ENCODE peak calls at places on chromosomes 2 and 18, in five cellular contexts. L is WTC11, E is HepG2, T is GM23338, C is H1. W is an unnamed sample.

GRCh38 chr2:169029341-169029740 is 1.8 kb downstream of the ABCB11 start:
- DNase-seq in L (no peak), E (no peak), T (no peak), C (no peak), W (no peak)

GRCh38 chr2:218002792-218003191 is at the start of gene TNS1:
- DNase-seq in L (no peak), E (no peak), T (peak), C (no peak), W (no peak)

GRCh38 chr2:102717308-102718018 is 44.4 kb upstream of the TMEM182 start:
- DNase-seq in L (no peak), E (no peak), T (no peak), C (no peak), W (no peak)

GRCh38 chr18:47772374-47773248 is 157.8 kb downstream of the SMAD2 start:
- DNase-seq in L (peak), E (peak), T (peak), C (peak), W (no peak)

GRCh38 chr2:220277445-220277960 is 650.1 kb downstream of the SLC4A3 start:
- DNase-seq in L (no peak), E (no peak), T (no peak), C (no peak), W (no peak)

GRCh38 chr18:55319517-55319905 is 268.5 kb downstream of the TCF4 start:
- DNase-seq in L (no peak), E (no peak), T (no peak), C (no peak), W (no peak)

GRCh38 chr2:73856214-73856613 is 27.5 kb downstream of the STAMBP start:
- DNase-seq in L (no peak), E (no peak), T (no peak), C (no peak), W (no peak)

GRCh38 chr18:8754995-8755955 is 49.9 kb downstream of the MTCL1 start:
- DNase-seq in L (no peak), E (no peak), T (no peak), C (no peak), W (peak)

GRCh38 chr2:213238753-213239591 is 45.3 kb upstream of the SPAG16 start:
- DNase-seq in L (no peak), E (peak), T (no peak), C (no peak), W (no peak)

GRCh38 chr2:233756429-233757081 is 3.5 kb upstream of the UGT1A1 start:
- DNase-seq in L (no peak), E (peak), T (no peak), C (no peak), W (no peak)

GRCh38 chr2:45533771-45534170 is 77.3 kb downstream of the SRBD1 start:
- DNase-seq in L (no peak), E (no peak), T (no peak), C (no peak), W (no peak)

GRCh38 chr2:20650880-20651730 is at the start of gene HS1BP3:
- DNase-seq in L (peak), E (peak), T (peak), C (no peak), W (peak)

GRCh38 chr2:11993749-11994148 is 247.3 kb downstream of the LPIN1 start:
- DNase-seq in L (no peak), E (no peak), T (no peak), C (no peak), W (no peak)

GRCh38 chr2:240881913-240882312 is 13.3 kb downstream of the AGXT start:
- DNase-seq in L (no peak), E (no peak), T (no peak), C (no peak), W (no peak)

GRCh38 chr18:39805218-39805617 is 2149.8 kb upstream of the PIK3C3 start:
- DNase-seq in L (no peak), E (no peak), T (no peak), C (no peak), W (no peak)

GRCh38 chr2:208129804-208130712 is at the start of gene CRYGC:
- DNase-seq in L (no peak), E (peak), T (no peak), C (no peak), W (no peak)

GRCh38 chr18:8380926-8381325 is 228.3 kb upstream of the RAB12 start:
- DNase-seq in L (no peak), E (no peak), T (no peak), C (no peak), W (no peak)

GRCh38 chr18:75859533-75859932 is 432.0 kb upstream of the SMIM21 start:
- DNase-seq in L (no peak), E (no peak), T (no peak), C (no peak), W (no peak)

GRCh38 chr2:72149556-72150156 is 2.0 kb upstream of the CYP26B1 start:
- DNase-seq in L (no peak), E (no peak), T (peak), C (no peak), W (no peak)

GRCh38 chr2:241598487-241598886 is 38.5 kb downstream of the THAP4 start:
- DNase-seq in L (peak), E (peak), T (peak), C (no peak), W (no peak)

GRCh38 chr2:222492683-222493082 is 68.3 kb downstream of the SGPP2 start:
- DNase-seq in L (no peak), E (peak), T (no peak), C (no peak), W (no peak)

GRCh38 chr18:830315-830901 is 18.4 kb upstream of the YES1 start:
- DNase-seq in L (no peak), E (no peak), T (peak), C (no peak), W (no peak)

GRCh38 chr2:127080941-127081769 is 25.8 kb downstream of the BIN1 start:
- DNase-seq in L (no peak), E (no peak), T (no peak), C (no peak), W (no peak)

GRCh38 chr2:127453392-127454171 is 35.4 kb downstream of the PROC start:
- DNase-seq in L (peak), E (peak), T (peak), C (no peak), W (no peak)

DNA sequence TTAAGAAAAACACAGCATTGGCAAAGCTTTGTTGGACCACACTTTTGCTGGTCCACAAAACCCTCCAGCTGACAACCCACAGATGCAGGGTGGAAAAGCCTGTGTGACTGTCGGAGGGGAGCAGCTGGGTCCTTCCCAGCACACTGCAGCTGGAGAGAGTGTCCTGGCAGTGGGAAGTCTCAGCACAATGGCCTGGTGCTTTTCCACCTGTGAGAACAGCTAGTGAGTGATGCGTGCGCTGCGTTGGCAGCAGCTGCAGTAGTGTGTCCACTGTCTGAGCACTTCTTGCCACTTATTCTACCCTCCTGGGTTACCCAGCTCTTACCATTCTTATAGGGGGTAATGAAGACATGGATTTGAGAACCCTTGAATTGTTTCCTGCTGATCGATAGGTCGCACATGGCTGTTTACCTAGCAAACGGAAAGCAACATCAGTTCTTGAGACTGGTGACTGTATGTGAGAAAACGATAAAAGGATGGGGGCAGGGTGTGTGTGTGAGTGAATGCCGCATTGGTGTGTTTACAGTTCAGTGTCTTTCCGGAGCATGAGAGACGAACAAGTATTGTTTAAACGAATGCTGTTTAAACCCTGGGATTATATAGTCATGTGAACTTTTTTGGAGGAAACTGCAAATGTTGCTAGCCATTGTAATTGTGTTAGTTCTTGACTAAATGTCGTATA is 69.7 kb downstream of the LYPD6 start:
- DNase-seq in L (no peak), E (no peak), T (no peak), C (no peak), W (no peak)
- TF ChIP-seq CREB1 in L (no peak), E (no peak), T (no peak), C (no peak), W (no peak)

GRCh38 chr2:230319211-230319862 is 7.7 kb upstream of the SP140L start:
- DNase-seq in L (no peak), E (no peak), T (no peak), C (no peak), W (peak)
- TF ChIP-seq CREB1 in L (no peak), E (no peak), T (no peak), C (no peak), W (no peak)

GRCh38 chr2:205540066-205540465 is 142.2 kb upstream of the NRP2 start:
- DNase-seq in L (no peak), E (no peak), T (no peak), C (no peak), W (no peak)

GRCh38 chr2:205546417-205546816 is 135.9 kb upstream of the NRP2 start:
- DNase-seq in L (no peak), E (no peak), T (no peak), C (no peak), W (no peak)

GRCh38 chr2:205545971-205546370 is 136.3 kb upstream of the NRP2 start:
- DNase-seq in L (no peak), E (no peak), T (peak), C (no peak), W (no peak)

GRCh38 chr2:205543937-205544702 is 138.2 kb upstream of the NRP2 start:
- DNase-seq in L (no peak), E (no peak), T (no peak), C (no peak), W (no peak)

DNA sequence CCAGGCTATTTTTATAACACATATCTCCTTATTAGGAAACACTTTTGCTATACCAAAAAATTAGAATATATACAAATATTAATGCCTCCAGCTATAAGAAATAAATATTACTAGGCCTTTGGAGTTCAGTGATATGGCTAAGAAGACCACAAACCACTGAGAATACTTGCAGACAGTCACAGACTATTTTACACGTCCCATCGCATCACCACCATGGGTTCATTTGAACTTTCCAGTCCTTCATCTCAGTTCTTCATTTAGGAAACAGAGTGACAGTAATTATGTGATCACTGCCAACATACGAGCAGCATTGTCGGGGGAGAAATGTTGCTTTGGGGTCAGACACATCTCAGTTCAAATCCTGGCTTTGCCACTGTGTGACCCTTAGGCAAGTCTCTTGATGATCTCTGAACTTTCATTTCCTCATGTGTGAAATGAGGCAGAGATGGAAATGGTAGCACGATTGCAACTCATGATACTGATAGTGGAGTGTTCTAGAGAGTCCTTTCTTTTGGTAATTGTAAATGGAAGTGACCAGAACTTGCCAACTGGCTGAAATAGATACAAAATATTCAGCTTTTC is 138.9 kb upstream of the NRP2 start:
- DNase-seq in L (no peak), E (no peak), T (no peak), C (no peak), W (no peak)
- TF ChIP-seq CREB1 in L (no peak), E (no peak), T (no peak), C (no peak), W (no peak)

DNA sequence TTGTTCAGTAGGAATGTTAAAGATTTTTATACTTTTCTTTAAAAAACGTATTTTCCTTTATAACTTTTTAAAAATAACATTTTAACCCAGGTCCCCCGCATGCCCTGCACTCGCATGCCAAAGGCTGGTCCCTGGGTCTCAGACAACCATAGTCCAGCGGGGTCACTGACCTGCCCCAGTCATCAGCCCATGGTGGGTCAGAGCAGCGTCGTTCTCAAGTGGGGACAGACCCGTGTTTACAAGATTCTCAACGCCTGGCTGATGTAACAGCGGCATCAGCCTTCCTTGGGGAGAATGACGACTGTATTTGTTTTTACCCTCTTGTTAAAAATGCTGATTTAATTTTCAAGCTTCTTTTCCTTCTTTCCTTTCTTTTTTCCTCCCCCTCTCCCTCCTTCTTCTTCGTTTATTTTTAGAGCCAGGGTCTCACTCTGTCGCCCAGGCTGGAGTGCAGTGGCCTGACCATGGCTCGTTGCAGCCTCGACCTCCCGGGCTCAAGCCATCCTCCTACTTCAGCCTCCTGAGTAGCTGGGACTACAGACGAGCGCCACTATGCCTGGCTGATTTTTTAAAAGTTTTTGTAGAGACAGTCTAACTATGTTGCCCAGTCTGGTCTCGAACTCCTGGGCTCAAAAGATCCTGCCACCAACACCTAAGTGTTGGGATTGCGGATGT is 1.0 kb upstream of the EFHD1 start:
- DNase-seq in L (no peak), E (no peak), T (no peak), C (no peak), W (no peak)
- TF ChIP-seq CREB1 in L (no peak), E (no peak), T (no peak), C (no peak), W (no peak)

DNA sequence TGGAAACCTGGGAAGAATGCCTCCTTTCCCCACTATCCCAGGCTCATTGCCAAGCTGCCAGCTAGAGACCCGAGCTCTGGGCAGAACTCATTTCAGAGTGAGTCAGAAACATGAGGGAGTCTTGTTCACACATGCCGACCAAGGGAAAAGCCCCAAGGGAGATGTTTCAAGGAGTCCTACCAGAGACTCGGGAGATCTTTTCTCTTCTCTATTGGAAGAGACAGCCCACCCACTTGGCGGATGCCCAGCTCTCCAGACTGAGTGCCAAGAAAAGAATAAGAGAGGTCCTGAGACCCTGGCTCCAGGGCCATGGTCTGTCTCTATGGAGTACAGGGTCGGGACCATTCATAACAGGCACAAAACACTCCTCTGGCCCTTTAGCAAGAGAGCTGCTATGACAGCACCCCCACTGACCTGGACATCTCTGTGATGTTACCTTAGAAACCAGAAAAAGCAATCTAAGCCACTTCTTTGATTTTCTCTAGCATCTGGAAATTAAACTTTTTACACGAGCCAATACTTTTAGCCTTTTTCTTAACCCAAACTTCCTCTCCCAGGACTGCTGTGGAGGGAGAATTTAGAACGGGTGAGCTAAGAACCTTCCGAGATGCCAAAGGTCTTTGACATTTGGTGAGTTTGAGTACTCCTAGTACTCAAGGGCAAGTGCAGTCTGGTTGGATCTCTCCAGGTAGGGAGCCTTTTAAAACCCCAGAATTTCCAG is 18.5 kb upstream of the IGFBP5 start:
- DNase-seq in L (no peak), E (no peak), T (no peak), C (no peak), W (no peak)
- TF ChIP-seq CREB1 in L (no peak), E (no peak), T (no peak), C (no peak), W (no peak)

DNA sequence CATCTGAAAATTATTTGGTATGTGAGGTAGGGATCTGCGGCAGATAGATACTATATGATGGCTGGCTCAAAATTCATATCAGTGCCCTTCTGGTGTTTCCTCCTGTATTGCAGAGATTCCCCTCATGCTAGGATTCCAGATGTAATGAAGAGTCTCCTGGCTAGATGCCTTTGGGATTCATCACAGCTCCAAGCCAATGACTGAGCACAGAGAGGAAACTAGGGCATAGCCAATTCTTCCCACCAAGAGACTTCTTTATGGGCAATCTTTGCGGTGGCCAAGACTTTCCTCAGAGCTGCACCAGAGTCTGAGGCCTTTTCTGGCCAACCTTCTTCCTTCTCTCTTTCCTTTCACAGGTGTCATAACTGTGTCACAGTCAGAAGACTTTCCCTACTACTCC is 25.5 kb upstream of the CIB4 start:
- DNase-seq in L (no peak), E (no peak), T (no peak), C (no peak), W (no peak)
- TF ChIP-seq CREB1 in L (no peak), E (no peak), T (no peak), C (no peak), W (no peak)

GRCh38 chr2:136117909-136118818 is at the start of gene CXCR4:
- DNase-seq in L (peak), E (no peak), T (peak), C (peak), W (no peak)

GRCh38 chr2:136116813-136117390 is 1.0 kb downstream of the CXCR4 start:
- DNase-seq in L (peak), E (no peak), T (peak), C (no peak), W (no peak)

GRCh38 chr2:136117391-136117841 is 533 bp downstream of the CXCR4 start:
- DNase-seq in L (peak), E (no peak), T (peak), C (no peak), W (no peak)

GRCh38 chr2:136119717-136120675 is 2.0 kb upstream of the CXCR4 start:
- DNase-seq in L (no peak), E (no peak), T (no peak), C (no peak), W (no peak)

DNA sequence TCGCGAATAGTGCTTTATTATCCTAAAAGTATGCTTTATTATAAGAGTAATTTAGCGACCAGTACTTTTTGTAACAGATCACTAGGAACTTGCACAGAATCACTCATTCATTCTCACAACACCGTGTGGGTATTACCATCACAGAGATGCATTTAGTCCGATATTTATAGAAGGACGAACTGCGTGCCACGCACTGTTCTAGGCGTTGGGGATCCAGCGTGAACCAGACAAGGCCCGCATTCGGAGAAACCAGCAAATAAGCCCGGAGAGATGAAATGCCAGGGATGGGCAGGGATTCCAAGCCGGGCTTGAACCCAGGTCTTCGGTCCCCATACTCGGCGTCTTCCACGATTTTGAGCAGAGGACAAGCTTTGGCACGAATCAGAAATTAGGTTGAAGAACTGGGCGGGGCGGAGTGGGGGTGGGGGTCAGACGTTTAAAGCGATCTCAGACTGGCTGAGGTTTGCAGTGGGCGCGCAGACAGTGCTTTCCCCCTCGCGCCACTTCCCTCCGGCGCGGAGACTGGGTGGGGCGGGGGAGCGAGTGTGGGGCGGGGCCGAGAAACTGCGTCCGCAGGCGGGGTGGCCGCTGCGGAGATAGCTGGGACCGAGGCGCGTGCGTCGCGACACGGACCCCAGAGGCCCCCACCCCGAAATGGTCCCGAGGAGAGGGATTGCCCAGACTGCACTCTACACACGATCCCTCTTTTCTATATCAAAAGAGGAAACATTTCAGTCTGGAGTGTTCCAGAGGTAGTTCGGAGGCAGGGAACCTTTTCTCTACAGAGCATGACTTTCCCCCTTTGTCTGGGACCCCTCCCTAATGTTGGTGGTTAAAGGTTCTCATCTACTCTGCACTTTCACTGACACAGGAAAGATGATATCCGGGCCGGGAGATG is 1.1 kb upstream of the CXCR4 start:
- DNase-seq in L (peak), E (no peak), T (peak), C (no peak), W (no peak)
- TF ChIP-seq CREB1 in L (no peak), E (no peak), T (no peak), C (no peak), W (no peak)

W was measured in GM12878.